ENCODE peak calls at places on chromosome 21, in eight cellular contexts. Z is esophagus squamous epithelium, Y is H9, G is BE2C, A is thyroid gland, K is IMR-90, P is A549, O is endodermal cell. Q is an unnamed sample.

GRCh38 chr21:40047993-40048730 is 180.9 kb downstream of the PCP4 start:
- DNase-seq in A (no peak), Y (no peak), K (no peak), P (no peak), G (no peak), O (no peak), Z (no peak), Q (no peak)

GRCh38 chr21:33801424-33802405 is 113.9 kb downstream of the ATP5PO start:
- DNase-seq in P (peak; percentile 71), Y (no peak), O (peak; percentile 59), K (peak; percentile 80), Z (no peak), A (peak; percentile 67), G (no peak), Q (peak; percentile 77)

GRCh38 chr21:38355992-38356781 is 99.4 kb downstream of the KCNJ15 start:
- DNase-seq in Y (peak; percentile 83), O (peak; percentile 94), Z (no peak), P (peak; percentile 66), A (peak; percentile 86), G (peak; percentile 73), K (peak; percentile 61), Q (peak; percentile 78)

GRCh38 chr21:45551316-45551715 is 9.1 kb upstream of the SLC19A1 start:
- DNase-seq in Z (no peak), Y (no peak), P (peak; percentile 79), G (no peak), A (no peak), O (peak; percentile 2), K (peak; percentile 91), Q (no peak)

GRCh38 chr21:34580181-34580700 is 34.7 kb downstream of the RCAN1 start:
- DNase-seq in P (no peak), G (no peak), O (peak; percentile 18), Y (no peak), A (no peak), Z (no peak), K (no peak), Q (no peak)

GRCh38 chr21:32771134-32771523 is 426 bp downstream of the PAXBP1 start:
- DNase-seq in Y (peak; percentile 57), P (peak; percentile 46), A (peak; percentile 54), K (peak; percentile 56), Z (no peak), G (peak; percentile 59), O (peak; percentile 82), Q (peak; percentile 56)

GRCh38 chr21:25708467-25709065 is 26.1 kb downstream of the ATP5PF start:
- DNase-seq in K (peak; percentile 56), Z (no peak), G (peak; percentile 43), O (peak; percentile 61), A (peak; percentile 39), Y (no peak), P (peak; percentile 44), Q (peak; percentile 56)

GRCh38 chr21:39381009-39381408 is 32.1 kb upstream of the HMGN1 start:
- DNase-seq in Y (no peak), Z (no peak), P (peak; percentile 18), G (no peak), A (no peak), O (no peak), K (no peak), Q (no peak)

GRCh38 chr21:30194701-30195299 is 21.1 kb downstream of the CLDN8 start:
- DNase-seq in O (peak; percentile 54), A (no peak), G (peak; percentile 30), Y (no peak), K (no peak), Z (no peak), P (peak; percentile 20), Q (peak; percentile 75)

GRCh38 chr21:33962290-33962689 is 46.7 kb upstream of the ATP5PO start:
- DNase-seq in A (no peak), K (no peak), Y (no peak), Z (no peak), O (no peak), P (no peak), G (no peak), Q (no peak)

GRCh38 chr21:39630191-39630591 is 17.5 kb downstream of the B3GALT5 start:
- DNase-seq in Z (no peak), Y (no peak), G (no peak), K (peak; percentile 25), P (peak; percentile 14), A (no peak), O (no peak), Q (no peak)

GRCh38 chr21:16851054-16851453 is 661.8 kb upstream of the CXADR start:
- DNase-seq in P (no peak), G (no peak), Y (no peak), Z (no peak), K (no peak), O (no peak), A (no peak), Q (no peak)
- TF ChIP-seq CTCF in P (no peak), G (peak; percentile 37), Y (peak; percentile 54), Z (peak; percentile 10), K (no peak), O (peak; percentile 67), A (no peak), Q (no peak)

GRCh38 chr21:36747114-36747814 is 48.3 kb downstream of the SIM2 start:
- DNase-seq in A (no peak), P (no peak), Y (peak; percentile 58), Z (no peak), K (no peak), O (peak; percentile 61), G (no peak), Q (no peak)

GRCh38 chr21:36750579-36750959 is 51.7 kb downstream of the SIM2 start:
- DNase-seq in K (no peak), P (no peak), G (no peak), Y (no peak), O (no peak), A (no peak), Z (no peak), Q (no peak)

GRCh38 chr21:36751383-36751782 is 52.5 kb downstream of the SIM2 start:
- DNase-seq in K (no peak), A (no peak), Y (no peak), Z (no peak), O (peak; percentile 59), P (no peak), G (no peak), Q (no peak)

GRCh38 chr21:36747815-36748381 is 49.0 kb downstream of the SIM2 start:
- DNase-seq in Y (peak; percentile 79), P (no peak), K (peak; percentile 34), O (peak; percentile 92), G (peak; percentile 82), A (peak; percentile 44), Z (no peak), Q (peak; percentile 54)

DNA sequence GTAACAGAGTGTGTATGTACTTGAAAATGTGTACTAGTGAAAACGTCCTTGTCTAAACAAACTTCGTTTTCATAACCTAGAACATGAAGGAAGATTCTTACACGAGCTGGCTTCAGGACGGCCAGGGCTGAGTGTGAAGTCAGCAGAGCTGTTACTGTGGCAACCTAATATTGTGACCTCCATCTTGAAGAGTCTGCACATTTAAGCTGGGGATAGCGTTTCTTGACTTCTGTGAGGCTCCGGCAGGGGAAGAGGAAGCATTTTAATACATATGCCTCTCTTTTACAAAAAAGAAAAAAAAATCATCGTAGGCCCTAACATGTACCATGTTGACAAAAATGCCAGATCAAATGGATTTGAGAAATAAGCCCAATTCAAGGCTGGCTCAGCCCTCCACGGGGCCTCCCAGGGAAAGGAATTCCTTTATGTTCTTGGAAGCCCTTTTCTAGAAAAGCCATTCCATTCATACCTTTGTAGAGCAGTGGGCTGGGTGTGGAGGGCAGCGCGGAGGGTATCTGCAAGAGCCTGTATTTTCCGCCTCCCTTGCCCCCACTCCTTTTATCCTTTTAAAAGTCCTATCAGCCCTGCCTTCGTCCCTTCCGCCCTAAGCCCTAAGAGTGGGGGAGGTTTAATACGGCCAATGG is 51.1 kb downstream of the SIM2 start:
- DNase-seq in Y (peak; percentile 87), P (peak; percentile 56), Z (no peak), K (peak; percentile 44), G (no peak), O (peak; percentile 88), A (no peak), Q (peak; percentile 46)
- H3K4me1 ChIP-seq in Y (peaks cover 18% of the 10 kb centered on the region), P (peaks cover 28% of the 10 kb centered on the region), Z (peaks cover 3% of the 10 kb centered on the region), K (peaks cover 17% of the 10 kb centered on the region), G (no peaks in the 10 kb centered on the region), O (peaks cover 8% of the 10 kb centered on the region), A (peaks cover 7% of the 10 kb centered on the region), Q (peaks cover 40% of the 10 kb centered on the region)

DNA sequence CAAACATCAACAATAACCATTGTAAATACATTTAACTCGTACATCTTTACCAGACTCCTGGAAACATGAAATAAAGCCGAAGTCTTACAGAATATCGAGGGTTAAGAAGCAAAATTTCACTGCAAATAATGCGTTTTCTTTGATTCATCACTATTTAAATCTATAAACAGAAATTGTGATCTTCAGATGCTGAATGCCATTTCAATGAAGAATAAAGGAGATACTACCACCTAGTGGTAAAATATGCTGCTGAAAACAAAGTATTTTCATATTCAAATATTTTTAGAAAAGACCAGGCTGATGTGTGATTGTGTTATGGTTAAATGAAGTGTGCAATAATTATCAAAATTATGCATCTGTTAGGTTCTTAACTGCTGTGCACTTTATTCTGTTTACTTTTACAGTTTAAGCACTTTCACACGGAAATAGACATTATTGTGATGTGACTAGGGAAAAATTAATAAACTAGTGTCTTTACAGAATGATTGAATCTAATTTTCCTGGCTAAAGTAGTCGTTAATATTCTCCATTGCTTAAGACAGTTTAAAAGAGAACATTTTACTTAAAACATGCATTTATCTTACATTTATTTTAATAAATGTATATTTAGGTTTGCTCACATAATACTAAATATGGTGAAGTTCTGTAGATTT is 1093.1 kb downstream of the MRPL39 start:
- DNase-seq in K (peak; percentile 27), O (no peak), Z (no peak), G (no peak), A (no peak), P (peak; percentile 0), Y (no peak), Q (peak; percentile 3)
- TF ChIP-seq CTCF in K (peak; percentile 73), O (peak; percentile 63), Z (peak; percentile 46), G (peak; percentile 54), A (peak; percentile 60), P (no peak), Y (peak; percentile 49), Q (peak; percentile 53)

GRCh38 chr21:31731802-31732537 is at the start of gene SCAF4:
- DNase-seq in K (peak; percentile 87), P (peak; percentile 80), A (peak; percentile 92), Y (peak; percentile 88), G (peak; percentile 94), O (peak; percentile 96), Z (peak; percentile 43), Q (peak; percentile 91)

GRCh38 chr21:31732538-31732864 is 583 bp upstream of the SCAF4 start:
- DNase-seq in Z (no peak), P (no peak), Y (no peak), A (no peak), K (no peak), O (no peak), G (no peak), Q (no peak)

GRCh38 chr21:31729622-31730343 is 2.1 kb downstream of the SCAF4 start:
- DNase-seq in Y (no peak), G (no peak), O (no peak), A (no peak), Z (no peak), P (no peak), K (no peak), Q (no peak)

GRCh38 chr21:31730687-31731111 is 1.2 kb downstream of the SCAF4 start:
- DNase-seq in K (peak; percentile 28), Y (peak; percentile 82), O (peak; percentile 88), A (no peak), G (no peak), Z (no peak), P (peak; percentile 21), Q (peak; percentile 52)

GRCh38 chr21:31731112-31731801 is 661 bp downstream of the SCAF4 start:
- DNase-seq in K (no peak), Z (no peak), O (peak; percentile 81), Y (peak; percentile 36), P (no peak), A (peak; percentile 36), G (peak; percentile 64), Q (peak; percentile 40)
- H3K4me1 ChIP-seq in K (peaks cover 16% of the 10 kb centered on the region), Z (peaks cover 34% of the 10 kb centered on the region), O (peaks cover 5% of the 10 kb centered on the region), Y (peaks cover 3% of the 10 kb centered on the region), P (peaks cover 29% of the 10 kb centered on the region), A (peaks cover 25% of the 10 kb centered on the region), G (peaks cover 15% of the 10 kb centered on the region), Q (peaks cover 28% of the 10 kb centered on the region)

Q was measured in A673.